ENCODE peak calls at places on chromosomes 7 and 10, in seven cellular contexts. L is AG04450, O is heart right ventricle, F is fibroblast of the aortic adventitia, H is astrocyte of the cerebellum, V is upper lobe of left lung, N is WERI-Rb-1. E is an unnamed sample.

GRCh38 chr7:128335730-128336129 is 8.0 kb downstream of the RBM28 start:
- DNase-seq in L (no peak), O (no peak), F (no peak), H (no peak), V (no peak), N (no peak), E (no peak)

GRCh38 chr10:71401056-71401455 is 4.3 kb downstream of the CDH23 start:
- DNase-seq in L (no peak), O (no peak), F (no peak), H (no peak), V (no peak), N (no peak), E (no peak)

GRCh38 chr10:61664985-61665384 is 2.3 kb downstream of the CABCOCO1 start:
- DNase-seq in L (no peak), O (no peak), F (no peak), H (no peak), V (no peak), N (no peak), E (no peak)

GRCh38 chr10:79380125-79380917 is 33.1 kb downstream of the PPIF start:
- DNase-seq in L (no peak), O (no peak), F (peak), H (no peak), V (no peak), N (peak), E (peak)

GRCh38 chr7:124761164-124761715 is 4.4 kb downstream of the GPR37 start:
- DNase-seq in L (no peak), O (no peak), F (no peak), H (no peak), V (no peak), N (no peak), E (no peak)

GRCh38 chr10:75803816-75804576 is 372.6 kb downstream of the LRMDA start:
- DNase-seq in L (no peak), O (peak), F (no peak), H (no peak), V (no peak), N (no peak), E (peak)

GRCh38 chr10:31413325-31413724 is 94.3 kb downstream of the ZEB1 start:
- DNase-seq in L (no peak), O (no peak), F (peak), H (no peak), V (no peak), N (no peak), E (no peak)

GRCh38 chr10:11879387-11880168 is 56.4 kb downstream of the PROSER2 start:
- DNase-seq in L (no peak), O (no peak), F (no peak), H (no peak), V (peak), N (no peak), E (no peak)

GRCh38 chr7:27608776-27609495 is 53.7 kb downstream of the HIBADH start:
- DNase-seq in L (no peak), O (no peak), F (peak), H (no peak), V (no peak), N (no peak), E (no peak)

GRCh38 chr10:77070892-77071595 is 566.6 kb downstream of the KCNMA1 start:
- DNase-seq in L (no peak), O (peak), F (no peak), H (no peak), V (no peak), N (no peak), E (no peak)

GRCh38 chr10:100522107-100522811 is 2.6 kb upstream of the SEC31B start:
- DNase-seq in L (no peak), O (no peak), F (no peak), H (no peak), V (no peak), N (no peak), E (no peak)

GRCh38 chr10:100883322-100883821 is 29.4 kb upstream of the SLF2 start:
- DNase-seq in L (no peak), O (no peak), F (no peak), H (no peak), V (no peak), N (no peak), E (no peak)

GRCh38 chr10:49296826-49297225 is 2.1 kb upstream of the C10orf71 start:
- DNase-seq in L (no peak), O (no peak), F (no peak), H (no peak), V (no peak), N (no peak), E (no peak)

GRCh38 chr10:114881462-114881861 is 56.5 kb upstream of the TRUB1 start:
- DNase-seq in L (no peak), O (no peak), F (no peak), H (no peak), V (no peak), N (no peak), E (no peak)

GRCh38 chr7:148264933-148265557 is 325.5 kb upstream of the C7orf33 start:
- DNase-seq in L (no peak), O (no peak), F (peak), H (peak), V (no peak), N (peak), E (peak)

GRCh38 chr7:134741901-134742635 is 37.4 kb upstream of the CALD1 start:
- DNase-seq in L (peak), O (no peak), F (peak), H (peak), V (no peak), N (no peak), E (peak)

GRCh38 chr7:571096-572012 is 51.7 kb upstream of the PDGFA start:
- DNase-seq in L (no peak), O (no peak), F (no peak), H (no peak), V (peak), N (no peak), E (no peak)

GRCh38 chr7:146772581-146772980 is 656.0 kb downstream of the CNTNAP2 start:
- DNase-seq in L (no peak), O (no peak), F (no peak), H (no peak), V (no peak), N (peak), E (no peak)

GRCh38 chr10:14723052-14723689 is 51.5 kb downstream of the FAM107B start:
- DNase-seq in L (no peak), O (no peak), F (no peak), H (no peak), V (no peak), N (no peak), E (no peak)

GRCh38 chr7:140674899-140675701 is 2.4 kb downstream of the ADCK2 start:
- DNase-seq in L (no peak), O (no peak), F (peak), H (peak), V (no peak), N (peak), E (peak)

GRCh38 chr7:31696270-31696669 is 9.3 kb downstream of the PPP1R17 start:
- DNase-seq in L (no peak), O (no peak), F (no peak), H (no peak), V (no peak), N (no peak), E (no peak)

GRCh38 chr10:73889014-73889413 is 14.7 kb upstream of the CAMK2G start:
- DNase-seq in L (no peak), O (peak), F (peak), H (no peak), V (no peak), N (no peak), E (peak)

GRCh38 chr10:99836711-99837110 is 54.3 kb downstream of the ABCC2 start:
- DNase-seq in L (no peak), O (no peak), F (no peak), H (no peak), V (no peak), N (no peak), E (no peak)

GRCh38 chr7:91424372-91424771 is 160.1 kb downstream of the FZD1 start:
- DNase-seq in L (no peak), O (no peak), F (no peak), H (no peak), V (no peak), N (peak), E (no peak)

GRCh38 chr7:112150823-112151641 is 55.2 kb downstream of the DOCK4 start:
- DNase-seq in L (no peak), O (no peak), F (no peak), H (no peak), V (no peak), N (no peak), E (peak)

GRCh38 chr10:124003481-124004371 is 89.7 kb downstream of the CHST15 start:
- DNase-seq in L (no peak), O (no peak), F (no peak), H (no peak), V (no peak), N (peak), E (no peak)

GRCh38 chr7:129877146-129877792 is 75.5 kb downstream of the UBE2H start:
- DNase-seq in L (no peak), O (no peak), F (no peak), H (no peak), V (no peak), N (no peak), E (peak)

GRCh38 chr10:108597031-108597430 is 1326.3 kb downstream of the XPNPEP1 start:
- DNase-seq in L (no peak), O (no peak), F (peak), H (no peak), V (no peak), N (no peak), E (peak)

GRCh38 chr7:71752171-71752935 is 620.4 kb downstream of the GALNT17 start:
- DNase-seq in L (no peak), O (peak), F (no peak), H (no peak), V (peak), N (peak), E (no peak)

GRCh38 chr7:159151231-159151630 is 6.6 kb upstream of the VIPR2 start:
- DNase-seq in L (no peak), O (no peak), F (no peak), H (no peak), V (no peak), N (no peak), E (no peak)

GRCh38 chr10:133318494-133319127 is 9.9 kb downstream of the ZNF511 start:
- DNase-seq in L (no peak), O (peak), F (peak), H (no peak), V (peak), N (peak), E (peak)

GRCh38 chr10:129094233-129094632 is 372.8 kb upstream of the MGMT start:
- DNase-seq in L (no peak), O (no peak), F (no peak), H (no peak), V (no peak), N (no peak), E (peak)

GRCh38 chr7:127751723-127752448 is 99.9 kb downstream of the SND1 start:
- DNase-seq in L (no peak), O (no peak), F (peak), H (no peak), V (no peak), N (no peak), E (peak)

GRCh38 chr7:4227105-4228010 is 454.7 kb upstream of the FOXK1 start:
- DNase-seq in L (no peak), O (no peak), F (no peak), H (peak), V (no peak), N (peak), E (no peak)

GRCh38 chr10:28761084-28761875 is 84.0 kb downstream of the BAMBI start:
- DNase-seq in L (no peak), O (no peak), F (peak), H (no peak), V (no peak), N (no peak), E (no peak)

GRCh38 chr10:97643586-97643985 is 3.1 kb downstream of the PI4K2A start:
- DNase-seq in L (no peak), O (no peak), F (no peak), H (no peak), V (no peak), N (no peak), E (no peak)

GRCh38 chr10:12503311-12503710 is 154.0 kb downstream of the CAMK1D start:
- DNase-seq in L (no peak), O (no peak), F (no peak), H (no peak), V (no peak), N (no peak), E (no peak)

GRCh38 chr7:154680894-154681659 is 321.8 kb downstream of the PAXIP1 start:
- DNase-seq in L (no peak), O (no peak), F (no peak), H (no peak), V (no peak), N (no peak), E (no peak)
- H3K4me3 ChIP-seq in L (no peak), O (no peak), F (no peak), H (no peak), V (no peak), N (no peak), E (no peak)

GRCh38 chr7:92988051-92988450 is 129.7 kb downstream of the SAMD9 start:
- DNase-seq in L (no peak), O (no peak), F (peak), H (peak), V (no peak), N (no peak), E (peak)
- TF ChIP-seq CTCF in L (peak), O (peak), F (peak), H (peak), V (no peak), N (peak), E (peak)

DNA sequence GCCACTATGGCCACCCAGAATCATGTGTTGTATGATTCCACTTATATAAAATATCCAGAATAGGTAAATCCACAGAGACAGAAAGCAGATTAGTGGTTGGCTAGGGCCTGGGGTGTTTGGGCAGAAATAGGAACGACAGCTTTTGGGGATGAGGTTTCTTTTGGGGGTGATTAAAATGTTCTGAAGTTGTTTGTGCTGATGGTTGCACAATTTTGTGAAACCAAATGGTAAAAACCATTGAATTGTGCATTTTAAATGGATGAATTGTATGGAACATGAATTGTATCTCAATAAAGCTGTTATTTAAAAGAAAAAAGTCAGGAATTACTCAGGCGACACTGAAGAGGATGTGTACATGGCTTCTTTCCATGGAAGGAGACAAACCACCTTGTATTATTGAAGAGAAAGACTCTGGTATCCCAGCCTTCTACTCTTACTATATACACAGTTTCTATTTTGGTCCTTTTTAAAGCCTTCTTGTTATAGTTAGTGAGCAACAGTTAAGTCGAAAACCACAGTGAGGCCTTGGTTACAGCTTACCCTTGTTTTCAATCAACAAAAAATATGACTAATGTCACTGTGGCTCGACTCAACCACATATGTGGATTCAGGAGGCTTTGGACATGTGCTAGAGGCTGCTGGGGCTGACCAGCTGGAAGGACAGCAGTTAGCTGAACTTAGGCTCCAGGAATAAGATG is 57.1 kb upstream of the KMT2E start:
- DNase-seq in L (peak), O (no peak), F (peak), H (peak), V (no peak), N (no peak), E (peak)
- H3K4me3 ChIP-seq in L (no peak), O (no peak), F (no peak), H (no peak), V (no peak), N (no peak), E (no peak)

DNA sequence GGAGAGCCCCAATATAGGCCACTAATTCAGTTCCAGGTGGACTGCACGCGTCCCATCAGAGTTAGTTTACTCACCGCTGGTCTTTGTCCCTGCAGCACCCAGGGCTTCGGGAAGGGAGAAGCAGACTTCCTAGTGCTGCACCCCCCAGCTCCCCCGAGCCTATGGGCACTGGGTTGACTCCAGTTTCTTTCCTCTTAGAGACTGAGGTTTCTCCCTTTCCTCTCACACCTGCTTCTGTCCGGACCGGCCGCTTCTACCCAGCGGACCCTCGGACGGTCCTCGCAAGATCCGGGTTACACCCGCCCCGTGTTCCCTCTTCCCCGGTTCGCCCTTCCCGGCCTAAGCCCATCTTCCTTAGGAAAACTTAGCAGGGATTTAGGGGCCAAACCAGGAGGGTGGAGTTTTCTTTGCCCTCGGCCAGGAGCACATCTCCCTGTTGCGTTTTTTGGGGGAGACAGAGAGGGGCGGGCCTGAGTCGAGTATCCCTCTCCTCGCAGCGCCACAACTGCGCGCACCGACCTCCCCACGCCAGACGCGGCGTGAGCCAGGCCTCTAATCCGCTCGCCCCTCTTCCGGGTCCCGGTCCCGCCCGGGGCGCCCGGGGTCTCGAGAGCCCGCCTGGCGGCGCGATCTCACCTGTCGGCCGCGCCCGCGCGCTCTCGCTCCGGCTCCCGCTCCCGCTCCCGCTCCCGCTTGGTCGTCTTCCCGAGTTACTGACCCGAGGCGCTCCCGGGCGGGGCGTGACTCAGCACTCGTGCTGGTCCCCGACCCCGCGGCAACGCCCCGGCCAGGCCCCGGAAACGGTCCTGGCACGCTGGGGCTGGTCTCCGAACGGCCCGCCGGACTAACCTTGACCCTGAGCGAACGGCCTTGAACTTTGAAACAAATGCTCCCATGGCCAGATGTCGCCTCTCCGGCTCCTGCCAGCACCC is at the start of gene AIFM2:
- DNase-seq in L (no peak), O (peak), F (peak), H (no peak), V (peak), N (peak), E (peak)
- TF ChIP-seq CTCF in L (peak), O (no peak), F (no peak), H (no peak), V (no peak), N (peak), E (no peak)

E was measured in fibroblast of mammary gland.